ENCODE peak calls at places on chromosomes 12 and 14, in nine cellular contexts. Q is tibial nerve; M is aorta; K is heart right ventricle; L is CD8-positive, alpha-beta T cell; F is GM23248; B is endodermal cell; X is ascending aorta; G is tibial artery. H is an unnamed sample.

GRCh38 chr12:8590842-8591545 is 21.7 kb downstream of the AICDA start:
- DNase-seq in Q (no peak), M (no peak), K (no peak), L (no peak), F (no peak), B (peak; percentile 54), X (no peak), G (no peak), H (no peak)

GRCh38 chr12:31018106-31018890 is 55.4 kb upstream of the DDX11 start:
- DNase-seq in Q (no peak), M (no peak), K (no peak), L (no peak), F (no peak), B (peak; percentile 35), X (no peak), G (peak; percentile 27), H (no peak)

GRCh38 chr12:121390856-121391255 is 9.1 kb upstream of the RNF34 start:
- DNase-seq in Q (no peak), M (no peak), K (no peak), L (no peak), F (no peak), B (no peak), X (no peak), G (no peak), H (no peak)

GRCh38 chr12:131114331-131114730 is 160.6 kb downstream of the ADGRD1 start:
- DNase-seq in Q (no peak), M (no peak), K (no peak), L (no peak), F (no peak), B (no peak), X (no peak), G (no peak), H (no peak)

GRCh38 chr14:65170768-65171251 is 68.5 kb upstream of the MAX start:
- DNase-seq in Q (no peak), M (no peak), K (peak; percentile 8), L (peak; percentile 26), F (peak; percentile 91), B (peak; percentile 91), X (no peak), G (no peak), H (peak; percentile 50)

GRCh38 chr14:92747701-92748258 is 647 bp downstream of the LGMN start:
- DNase-seq in Q (no peak), M (no peak), K (no peak), L (no peak), F (peak; percentile 65), B (peak; percentile 49), X (no peak), G (no peak), H (peak; percentile 7)

GRCh38 chr12:100554608-100555077 is 18.8 kb upstream of the GAS2L3 start:
- DNase-seq in Q (peak; percentile 86), M (no peak), K (peak; percentile 73), L (no peak), F (peak; percentile 90), B (peak; percentile 72), X (no peak), G (no peak), H (no peak)

GRCh38 chr12:108143144-108143543 is 14.1 kb downstream of the WSCD2 start:
- DNase-seq in Q (no peak), M (no peak), K (no peak), L (no peak), F (no peak), B (no peak), X (no peak), G (no peak), H (no peak)

GRCh38 chr14:103031956-103032355 is 25.4 kb downstream of the CDC42BPB start:
- DNase-seq in Q (no peak), M (no peak), K (no peak), L (no peak), F (peak; percentile 39), B (peak; percentile 63), X (peak; percentile 63), G (no peak), H (no peak)

GRCh38 chr12:48164456-48164855 is 7.1 kb upstream of the ASB8 start:
- DNase-seq in Q (no peak), M (no peak), K (no peak), L (no peak), F (no peak), B (no peak), X (no peak), G (no peak), H (no peak)

GRCh38 chr12:3298603-3299002 is 192.4 kb upstream of the PRMT8 start:
- DNase-seq in Q (no peak), M (no peak), K (no peak), L (no peak), F (no peak), B (no peak), X (no peak), G (no peak), H (no peak)

GRCh38 chr12:111141205-111141604 is 220.8 kb upstream of the MYL2 start:
- DNase-seq in Q (no peak), M (no peak), K (no peak), L (no peak), F (no peak), B (no peak), X (no peak), G (no peak), H (no peak)

GRCh38 chr14:43914041-43914693 is 592.9 kb downstream of the FSCB start:
- DNase-seq in Q (no peak), M (peak; percentile 28), K (peak; percentile 42), L (no peak), F (no peak), B (no peak), X (no peak), G (no peak), H (no peak)

GRCh38 chr12:94712852-94713545 is 62.6 kb upstream of the TMCC3 start:
- DNase-seq in Q (no peak), M (no peak), K (no peak), L (no peak), F (no peak), B (no peak), X (no peak), G (no peak), H (no peak)

GRCh38 chr14:26925876-26926584 is 328.2 kb upstream of the NOVA1 start:
- DNase-seq in Q (no peak), M (no peak), K (no peak), L (no peak), F (peak; percentile 10), B (peak; percentile 56), X (no peak), G (no peak), H (no peak)

GRCh38 chr12:124493809-124494750 is 73.3 kb downstream of the NCOR2 start:
- DNase-seq in Q (no peak), M (no peak), K (no peak), L (no peak), F (no peak), B (no peak), X (no peak), G (no peak), H (no peak)
- H3K27ac ChIP-seq in Q (peak overlapping the region; percentile 74), M (no peak overlapping the region), K (no peak overlapping the region), L (no peak overlapping the region), F (no peak overlapping the region), B (no peak overlapping the region), X (no peak overlapping the region), G (no peak overlapping the region), H (peak overlapping the region; percentile 21)

GRCh38 chr12:53097207-53097563 is 282 bp upstream of the IGFBP6 start:
- DNase-seq in Q (no peak), M (peak; percentile 81), K (no peak), L (no peak), F (peak; percentile 64), B (no peak), X (no peak), G (no peak), H (no peak)
- H3K27ac ChIP-seq in Q (peak overlapping the region; percentile 94), M (peak overlapping the region; percentile 60), K (peak overlapping the region; percentile 90), L (no peak overlapping the region), F (peak overlapping the region; percentile 97), B (no peak overlapping the region), X (peak overlapping the region; percentile 97), G (peak overlapping the region; percentile 97), H (peak overlapping the region; percentile 43)

DNA sequence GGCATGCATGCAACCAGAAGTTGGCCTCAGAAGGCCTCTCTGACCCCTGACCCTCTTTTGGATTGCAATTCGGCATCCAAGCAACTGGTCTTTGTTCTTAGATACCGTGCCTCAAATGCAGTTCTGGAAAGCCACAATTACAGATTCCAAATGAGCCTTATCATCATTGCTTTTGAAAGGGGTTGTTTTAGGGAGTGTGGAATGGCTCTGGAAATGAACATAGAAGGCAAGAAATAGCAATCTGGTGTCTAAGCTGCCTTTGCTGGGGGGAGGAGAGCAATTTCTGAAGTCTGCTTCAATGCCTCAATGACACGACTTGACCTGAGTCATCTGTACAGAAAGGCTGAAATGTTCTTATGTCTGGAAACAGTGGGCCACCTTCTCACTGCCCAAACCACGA is 250.1 kb downstream of the NUAK1 start:
- DNase-seq in Q (no peak), M (no peak), K (no peak), L (no peak), F (peak; percentile 62), B (no peak), X (no peak), G (no peak), H (no peak)
- H3K27ac ChIP-seq in Q (no peak overlapping the region), M (no peak overlapping the region), K (no peak overlapping the region), L (no peak overlapping the region), F (peak overlapping the region; percentile 14), B (no peak overlapping the region), X (no peak overlapping the region), G (no peak overlapping the region), H (no peak overlapping the region)

GRCh38 chr12:109830718-109831117 is 2.5 kb downstream of the TRPV4 start:
- DNase-seq in Q (no peak), M (no peak), K (no peak), L (no peak), F (no peak), B (no peak), X (no peak), G (no peak), H (no peak)

GRCh38 chr12:109827566-109828550 is 5.3 kb downstream of the TRPV4 start:
- DNase-seq in Q (peak; percentile 31), M (peak; percentile 79), K (peak; percentile 54), L (no peak), F (no peak), B (no peak), X (peak; percentile 79), G (peak; percentile 78), H (no peak)

GRCh38 chr12:109830267-109830666 is 2.9 kb downstream of the TRPV4 start:
- DNase-seq in Q (no peak), M (no peak), K (no peak), L (no peak), F (no peak), B (no peak), X (no peak), G (no peak), H (no peak)

GRCh38 chr12:109829667-109830066 is 3.5 kb downstream of the TRPV4 start:
- DNase-seq in Q (no peak), M (no peak), K (no peak), L (no peak), F (no peak), B (no peak), X (no peak), G (no peak), H (no peak)

DNA sequence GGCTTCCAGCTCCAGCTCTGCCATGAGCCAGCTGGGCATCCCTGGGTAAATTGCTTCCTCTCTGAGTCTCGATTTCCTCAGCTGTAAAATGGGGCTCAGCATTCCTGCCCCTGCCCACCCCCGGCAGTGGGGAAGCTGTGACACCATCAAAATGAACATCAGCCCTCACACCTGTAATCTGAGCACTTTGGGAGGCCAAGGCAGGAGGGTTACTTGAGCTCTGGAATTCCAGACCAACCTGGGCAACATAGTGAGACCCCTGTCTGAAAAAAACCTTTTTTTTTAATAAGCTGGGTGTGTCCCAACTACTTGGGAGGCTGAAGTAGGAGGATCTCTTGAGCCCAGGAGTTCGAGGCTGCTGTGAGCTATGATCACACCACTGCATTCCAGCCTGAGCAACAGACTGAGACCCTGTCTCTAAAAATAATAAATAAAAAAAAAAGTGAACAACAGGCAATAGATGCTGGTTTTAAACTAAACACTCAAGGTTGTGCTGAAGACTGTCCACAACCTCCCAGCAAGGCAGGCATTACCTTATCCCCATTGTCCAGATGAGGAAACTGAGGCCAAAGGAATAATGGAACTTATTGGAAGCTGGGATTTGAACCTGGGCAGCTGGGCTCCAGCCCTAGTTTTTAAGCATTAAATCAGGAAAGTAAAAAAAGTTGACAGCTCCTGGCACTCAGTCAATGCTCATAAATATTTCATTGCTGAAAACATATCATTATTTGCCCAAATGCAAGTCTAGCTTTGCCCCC is 4.3 kb downstream of the TRPV4 start:
- DNase-seq in Q (no peak), M (no peak), K (no peak), L (no peak), F (no peak), B (no peak), X (no peak), G (no peak), H (no peak)
- H3K27ac ChIP-seq in Q (peak overlapping the region; percentile 65), M (no peak overlapping the region), K (no peak overlapping the region), L (no peak overlapping the region), F (no peak overlapping the region), B (no peak overlapping the region), X (peak overlapping the region; percentile 26), G (no peak overlapping the region), H (peak overlapping the region; percentile 35)